ENCODE peak calls at places on chromosomes 11 and 22, in nine cellular contexts. U, G, T, K, X, P, R, L and V are unnamed samples.

GRCh38 chr11:72591023-72591422 is 83.2 kb downstream of the PDE2A start:
- DNase-seq in R (no peak), G (no peak), X (no peak), K (no peak), U (no peak), P (no peak), T (no peak), L (no peak), V (no peak)

GRCh38 chr22:18031670-18032454 is 7.5 kb upstream of the MICAL3 start:
- DNase-seq in U (no peak), R (no peak), T (no peak), X (no peak), L (peak), P (no peak), G (peak), K (peak), V (no peak)

GRCh38 chr11:37182036-37182435 is 584.0 kb upstream of the RAG2 start:
- DNase-seq in U (no peak), L (no peak), R (no peak), X (no peak), K (no peak), P (no peak), G (no peak), T (no peak), V (no peak)

GRCh38 chr11:1827095-1827797 is 7.5 kb upstream of the SYT8 start:
- DNase-seq in T (no peak), X (no peak), K (peak), G (peak), P (no peak), R (peak), L (peak), U (no peak), V (no peak)

GRCh38 chr11:69497221-69497787 is 15.8 kb downstream of the LINC01488 start:
- DNase-seq in X (peak), G (peak), T (peak), K (peak), U (peak), P (no peak), R (peak), L (no peak), V (no peak)

GRCh38 chr11:107413352-107413751 is 44.3 kb downstream of the CWF19L2 start:
- DNase-seq in L (no peak), K (no peak), P (no peak), U (no peak), R (no peak), G (no peak), X (no peak), T (no peak), V (no peak)

GRCh38 chr22:41596776-41597634 is 7.4 kb upstream of the PMM1 start:
- DNase-seq in U (peak), G (peak), P (no peak), L (peak), T (peak), K (peak), X (peak), R (peak), V (no peak)

GRCh38 chr11:129278586-129279319 is 86.6 kb upstream of the ARHGAP32 start:
- DNase-seq in U (peak), G (no peak), L (no peak), R (no peak), K (peak), X (no peak), P (no peak), T (no peak), V (no peak)

GRCh38 chr22:28379075-28379806 is 300.4 kb downstream of the TTC28 start:
- DNase-seq in L (no peak), U (no peak), P (no peak), G (no peak), X (no peak), R (no peak), K (no peak), T (no peak), V (no peak)

GRCh38 chr22:48239461-48240164 is 1477.2 kb downstream of the TBC1D22A start:
- DNase-seq in T (no peak), R (peak), P (no peak), G (no peak), K (no peak), X (no peak), L (no peak), U (peak), V (no peak)

GRCh38 chr22:49792107-49792506 is 35.6 kb downstream of the BRD1 start:
- DNase-seq in U (no peak), G (no peak), P (no peak), L (no peak), R (no peak), X (no peak), T (no peak), K (no peak), V (no peak)

GRCh38 chr11:67572747-67573419 is 10.7 kb upstream of the GSTP1 start:
- DNase-seq in L (peak), T (peak), G (peak), X (no peak), U (peak), R (peak), P (no peak), K (no peak), V (no peak)

GRCh38 chr22:30079952-30080533 is at the start of gene HORMAD2:
- DNase-seq in L (no peak), T (no peak), P (no peak), U (peak), K (no peak), X (no peak), G (peak), R (no peak), V (no peak)

GRCh38 chr11:32385998-32386397 is 49.3 kb downstream of the WT1 start:
- DNase-seq in L (no peak), G (peak), T (peak), U (peak), P (no peak), K (peak), R (no peak), X (no peak), V (no peak)

GRCh38 chr11:15967166-15967565 is 389.2 kb downstream of the SOX6 start:
- DNase-seq in P (no peak), U (no peak), R (no peak), T (peak), K (no peak), X (peak), G (peak), L (peak), V (no peak)

GRCh38 chr11:120873966-120874365 is 149.9 kb upstream of the TBCEL start:
- DNase-seq in X (no peak), U (no peak), P (no peak), R (no peak), K (no peak), L (no peak), G (no peak), T (no peak), V (no peak)

GRCh38 chr11:61976420-61976800 is 9.0 kb upstream of the FTH1 start:
- DNase-seq in U (no peak), P (no peak), L (no peak), G (no peak), T (no peak), R (no peak), X (no peak), K (no peak), V (no peak)

GRCh38 chr11:9004310-9004945 is 627 bp upstream of the NRIP3 start:
- DNase-seq in P (peak), G (no peak), X (no peak), L (peak), T (no peak), U (peak), K (no peak), R (no peak), V (no peak)

GRCh38 chr11:112961751-112962747 is 829 bp downstream of the NCAM1 start:
- DNase-seq in T (no peak), U (peak), K (no peak), X (no peak), R (no peak), G (no peak), P (no peak), L (peak), V (no peak)

GRCh38 chr22:19046287-19046686 is 75.9 kb downstream of the DGCR2 start:
- DNase-seq in U (no peak), K (no peak), L (no peak), T (no peak), G (no peak), R (no peak), P (no peak), X (no peak), V (no peak)

GRCh38 chr22:23613193-23613973 is 18.7 kb downstream of the DRICH1 start:
- DNase-seq in P (no peak), T (no peak), L (no peak), U (no peak), X (no peak), K (no peak), R (no peak), G (peak), V (no peak)

GRCh38 chr22:29142116-29142515 is 63.6 kb upstream of the EMID1 start:
- DNase-seq in U (peak), L (no peak), R (no peak), P (no peak), K (no peak), G (no peak), X (no peak), T (no peak), V (no peak)

GRCh38 chr22:35215993-35216392 is 41.3 kb upstream of the HMGXB4 start:
- DNase-seq in P (no peak), G (no peak), X (no peak), L (no peak), K (no peak), T (no peak), U (no peak), R (no peak), V (no peak)

GRCh38 chr22:39452740-39453040 is 4.1 kb upstream of the MGAT3 start:
- DNase-seq in T (no peak), G (no peak), U (no peak), K (no peak), X (no peak), L (no peak), P (no peak), R (peak), V (no peak)

GRCh38 chr11:76598426-76598839 is 72.1 kb downstream of the LRRC32 start:
- DNase-seq in G (peak), X (peak), P (no peak), R (no peak), T (peak), U (peak), L (peak), K (no peak), V (no peak)

GRCh38 chr22:39234157-39234793 is 10.5 kb downstream of the PDGFB start:
- DNase-seq in K (peak), R (no peak), P (no peak), G (no peak), U (peak), X (no peak), T (no peak), L (no peak), V (no peak)

GRCh38 chr11:47259178-47259977 is 1.6 kb downstream of the NR1H3 start:
- DNase-seq in R (peak), T (peak), U (peak), X (no peak), G (peak), L (no peak), P (no peak), K (peak), V (no peak)

GRCh38 chr22:22593964-22594656 is 35.0 kb upstream of the PRAME start:
- DNase-seq in R (peak), L (peak), X (no peak), P (peak), K (peak), G (peak), U (peak), T (peak), V (no peak)

GRCh38 chr11:61956191-61957027 is 6.3 kb downstream of the BEST1 start:
- DNase-seq in G (no peak), K (no peak), X (no peak), T (no peak), R (no peak), L (no peak), P (no peak), U (no peak), V (no peak)

GRCh38 chr22:47589271-47590250 is 827.1 kb downstream of the TBC1D22A start:
- DNase-seq in P (no peak), L (no peak), T (no peak), G (no peak), R (peak), K (no peak), X (no peak), U (no peak), V (no peak)